ENCODE peak calls at places on chromosomes 6 and 20, in five cellular contexts. R is mesenchymal stem cell, W is neuronal stem cell, Y is H1, G is trophoblast cell. D is an unnamed sample.

GRCh38 chr6:10451828-10452509 is 37.1 kb upstream of the TFAP2A start:
- DNase-seq in R (peak), W (no peak), Y (no peak), G (peak), D (no peak)

GRCh38 chr6:85591207-85591606 is 2.5 kb downstream of the SNX14 start:
- DNase-seq in R (no peak), W (no peak), Y (no peak), G (no peak), D (no peak)

GRCh38 chr6:168736039-168736438 is 295.1 kb downstream of the SMOC2 start:
- DNase-seq in R (no peak), W (no peak), Y (no peak), G (no peak), D (no peak)

GRCh38 chr6:170444056-170444505 is 109.0 kb downstream of the PSMB1 start:
- DNase-seq in R (no peak), W (no peak), Y (no peak), G (no peak), D (peak)

GRCh38 chr6:2658788-2659187 is 91.9 kb downstream of the MYLK4 start:
- DNase-seq in R (no peak), W (no peak), Y (no peak), G (peak), D (no peak)

GRCh38 chr6:71489736-71490135 is 201.1 kb downstream of the OGFRL1 start:
- DNase-seq in R (peak), W (no peak), Y (no peak), G (peak), D (peak)

GRCh38 chr6:12232339-12232738 is 57.8 kb upstream of the EDN1 start:
- DNase-seq in R (peak), W (no peak), Y (no peak), G (peak), D (no peak)

GRCh38 chr6:105301072-105301503 is 101.8 kb downstream of the PREP start:
- DNase-seq in R (peak), W (no peak), Y (no peak), G (no peak), D (no peak)

GRCh38 chr20:4111440-4112411 is 96.4 kb upstream of the RNF24 start:
- DNase-seq in R (no peak), W (no peak), Y (no peak), G (no peak), D (no peak)

GRCh38 chr6:37182736-37183590 is 13.0 kb downstream of the PIM1 start:
- DNase-seq in R (no peak), W (no peak), Y (no peak), G (no peak), D (no peak)

GRCh38 chr6:35258858-35259193 is 709 bp upstream of the ZNF76 start:
- DNase-seq in R (peak), W (no peak), Y (no peak), G (no peak), D (no peak)

GRCh38 chr6:41092421-41093140 is 19.8 kb downstream of the NFYA start:
- DNase-seq in R (peak), W (no peak), Y (no peak), G (peak), D (no peak)

GRCh38 chr6:138115191-138115590 is 8.0 kb upstream of the PERP start:
- DNase-seq in R (no peak), W (no peak), Y (no peak), G (no peak), D (no peak)

GRCh38 chr6:131159578-131159977 is 24.3 kb downstream of the AKAP7 start:
- DNase-seq in R (peak), W (no peak), Y (no peak), G (no peak), D (no peak)

DNA sequence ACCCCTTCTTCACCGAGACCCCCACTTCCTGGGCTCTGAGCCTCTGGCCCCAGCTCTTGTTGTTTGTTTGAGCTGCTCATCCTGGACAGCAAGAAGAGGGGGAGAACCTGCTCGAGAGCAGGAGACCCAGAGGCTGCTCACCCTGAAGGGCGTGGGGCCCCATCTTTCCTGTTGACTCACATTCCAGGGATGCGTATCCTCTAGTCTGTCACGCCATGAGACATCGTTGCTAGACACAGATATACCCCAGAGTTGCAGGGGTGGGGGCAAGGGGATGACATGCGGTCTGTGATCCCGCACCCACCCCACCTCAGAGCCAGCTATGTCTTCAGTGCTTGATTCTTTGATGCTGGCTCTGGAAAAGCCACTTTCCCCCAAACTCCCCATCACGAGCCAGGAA is 5.7 kb upstream of the TNXB start:
- DNase-seq in R (peak), W (no peak), Y (no peak), G (no peak), D (no peak)
- H3K9ac ChIP-seq in R (peak), W (no peak), Y (no peak), G (no peak), D (no peak)

GRCh38 chr20:24587384-24588046 is 118.1 kb downstream of the SYNDIG1 start:
- DNase-seq in R (no peak), W (no peak), Y (no peak), G (no peak), D (no peak)
- H2BK12ac ChIP-seq in R (no peak), W (no peak), Y (no peak), G (no peak), D (no peak)

DNA sequence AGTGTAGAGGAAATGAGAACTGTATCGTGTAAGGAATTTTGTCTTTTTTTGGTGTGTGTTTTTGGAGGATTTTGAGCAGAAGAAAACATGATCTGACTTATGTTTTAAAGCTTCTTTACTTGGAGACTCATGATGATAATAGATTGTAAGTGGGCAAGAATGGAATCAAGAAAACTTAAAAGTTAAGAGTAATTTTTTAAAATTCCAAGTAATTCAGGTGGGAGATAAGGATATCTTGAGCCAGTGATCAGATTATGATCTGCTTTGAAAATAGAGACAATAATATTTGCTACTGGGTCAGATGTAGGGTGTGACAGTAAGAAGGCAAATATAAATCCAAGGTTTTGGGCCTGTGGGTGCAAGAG is 734 bp downstream of the ZSCAN26 start:
- DNase-seq in R (no peak), W (no peak), Y (no peak), G (no peak), D (no peak)
- H3K14ac ChIP-seq in R (no peak), W (no peak), Y (no peak), G (no peak), D (no peak)

DNA sequence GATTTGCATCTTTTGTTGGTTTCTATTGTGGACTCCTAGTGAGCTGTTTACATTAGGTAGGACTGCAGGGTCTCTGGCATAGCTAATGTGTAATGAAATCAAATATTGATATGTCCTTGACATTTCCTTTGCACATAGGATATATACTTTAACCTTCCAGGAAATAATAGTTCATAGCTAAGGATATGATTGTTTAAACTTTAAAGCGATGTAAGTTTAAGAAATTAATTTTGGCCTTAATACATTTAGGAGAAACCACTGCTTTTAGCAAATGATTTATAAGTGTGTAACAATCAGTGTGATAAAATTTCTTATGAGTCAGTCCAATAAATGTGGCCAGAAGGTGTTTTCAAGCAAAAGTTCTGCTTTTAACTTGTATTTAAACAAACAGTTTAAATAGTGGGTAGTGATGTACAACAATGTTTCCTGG is 171.8 kb downstream of the HS3ST5 start:
- DNase-seq in R (no peak), W (no peak), Y (no peak), G (no peak), D (no peak)
- H3K9ac ChIP-seq in R (no peak), W (no peak), Y (no peak), G (no peak), D (no peak)